ENCODE peak calls at places on chromosomes 11 and 22, in nine cellular contexts. One of them, this sample, is unnamed.

GRCh38 chr11:12232819-12233601 is 122.6 kb downstream of the MICAL2 start:
- DNase-seq in lower leg skin: no peak
- DNase-seq in HCT116: peak; percentile 55
- DNase-seq in breast epithelium: no peak
- DNase-seq in nephron progenitor cell: no peak
- DNase-seq in HepG2: no peak
- DNase-seq in bronchial epithelial cell: peak; percentile 91
- DNase-seq in Calu3: no peak
- DNase-seq in ovary: no peak
- DNase-seq in this sample: peak; percentile 88

GRCh38 chr22:31603081-31603525 is 58.9 kb downstream of the PISD start:
- DNase-seq in lower leg skin: no peak
- DNase-seq in HCT116: no peak
- DNase-seq in breast epithelium: no peak
- DNase-seq in nephron progenitor cell: no peak
- DNase-seq in HepG2: no peak
- DNase-seq in bronchial epithelial cell: no peak
- DNase-seq in Calu3: no peak
- DNase-seq in ovary: no peak
- DNase-seq in this sample: no peak

GRCh38 chr22:28375761-28376534 is 303.7 kb downstream of the TTC28 start:
- DNase-seq in lower leg skin: no peak
- DNase-seq in HCT116: no peak
- DNase-seq in breast epithelium: no peak
- DNase-seq in nephron progenitor cell: no peak
- DNase-seq in HepG2: no peak
- DNase-seq in bronchial epithelial cell: no peak
- DNase-seq in Calu3: no peak
- DNase-seq in ovary: no peak
- DNase-seq in this sample: peak; percentile 52

GRCh38 chr11:128733440-128734115 is 39.7 kb downstream of the FLI1 start:
- DNase-seq in lower leg skin: no peak
- DNase-seq in HCT116: no peak
- DNase-seq in breast epithelium: no peak
- DNase-seq in nephron progenitor cell: no peak
- DNase-seq in HepG2: no peak
- DNase-seq in bronchial epithelial cell: no peak
- DNase-seq in Calu3: no peak
- DNase-seq in ovary: no peak
- DNase-seq in this sample: no peak

GRCh38 chr11:88338223-88338661 is 706 bp upstream of the CTSC start:
- DNase-seq in lower leg skin: peak; percentile 55
- DNase-seq in HCT116: no peak
- DNase-seq in breast epithelium: no peak
- DNase-seq in nephron progenitor cell: peak; percentile 4
- DNase-seq in HepG2: peak; percentile 77
- DNase-seq in bronchial epithelial cell: peak; percentile 84
- DNase-seq in Calu3: peak; percentile 48
- DNase-seq in ovary: peak; percentile 22
- DNase-seq in this sample: no peak

GRCh38 chr11:122655527-122656072 is at the start of gene UBASH3B:
- DNase-seq in lower leg skin: peak; percentile 51
- DNase-seq in HCT116: peak; percentile 71
- DNase-seq in breast epithelium: peak; percentile 59
- DNase-seq in nephron progenitor cell: peak; percentile 78
- DNase-seq in HepG2: peak; percentile 47
- DNase-seq in bronchial epithelial cell: peak; percentile 88
- DNase-seq in Calu3: peak; percentile 80
- DNase-seq in ovary: peak; percentile 62
- DNase-seq in this sample: no peak

GRCh38 chr11:78397398-78397797 is 20.2 kb downstream of the GAB2 start:
- DNase-seq in lower leg skin: no peak
- DNase-seq in HCT116: no peak
- DNase-seq in breast epithelium: no peak
- DNase-seq in nephron progenitor cell: no peak
- DNase-seq in HepG2: no peak
- DNase-seq in bronchial epithelial cell: no peak
- DNase-seq in Calu3: no peak
- DNase-seq in ovary: no peak
- DNase-seq in this sample: no peak

GRCh38 chr11:102620179-102620578 is 5.0 kb downstream of the MMP20 start:
- DNase-seq in lower leg skin: no peak
- DNase-seq in HCT116: no peak
- DNase-seq in breast epithelium: no peak
- DNase-seq in nephron progenitor cell: no peak
- DNase-seq in HepG2: no peak
- DNase-seq in bronchial epithelial cell: no peak
- DNase-seq in Calu3: no peak
- DNase-seq in ovary: no peak
- DNase-seq in this sample: no peak

GRCh38 chr11:118152020-118152551 is 537 bp downstream of the SCN4B start:
- DNase-seq in lower leg skin: no peak
- DNase-seq in HCT116: no peak
- DNase-seq in breast epithelium: no peak
- DNase-seq in nephron progenitor cell: no peak
- DNase-seq in HepG2: no peak
- DNase-seq in bronchial epithelial cell: no peak
- DNase-seq in Calu3: no peak
- DNase-seq in ovary: no peak
- DNase-seq in this sample: no peak

GRCh38 chr11:114026355-114026754 is 33.2 kb upstream of the ZBTB16 start:
- DNase-seq in lower leg skin: no peak
- DNase-seq in HCT116: no peak
- DNase-seq in breast epithelium: no peak
- DNase-seq in nephron progenitor cell: no peak
- DNase-seq in HepG2: peak; percentile 18
- DNase-seq in bronchial epithelial cell: peak; percentile 9
- DNase-seq in Calu3: no peak
- DNase-seq in ovary: no peak
- DNase-seq in this sample: no peak

GRCh38 chr11:32136654-32137053 is 45.8 kb downstream of the RCN1 start:
- DNase-seq in lower leg skin: no peak
- DNase-seq in HCT116: no peak
- DNase-seq in breast epithelium: no peak
- DNase-seq in nephron progenitor cell: no peak
- DNase-seq in HepG2: no peak
- DNase-seq in bronchial epithelial cell: peak; percentile 2
- DNase-seq in Calu3: no peak
- DNase-seq in ovary: no peak
- DNase-seq in this sample: no peak

GRCh38 chr11:103920449-103920848 is 116.0 kb upstream of the DDI1 start:
- DNase-seq in lower leg skin: no peak
- DNase-seq in HCT116: no peak
- DNase-seq in breast epithelium: no peak
- DNase-seq in nephron progenitor cell: no peak
- DNase-seq in HepG2: no peak
- DNase-seq in bronchial epithelial cell: peak; percentile 38
- DNase-seq in Calu3: no peak
- DNase-seq in ovary: no peak
- DNase-seq in this sample: no peak

GRCh38 chr11:65445101-65445603 is 22.6 kb downstream of the NEAT1 start:
- DNase-seq in lower leg skin: no peak
- DNase-seq in HCT116: no peak
- DNase-seq in breast epithelium: no peak
- DNase-seq in nephron progenitor cell: no peak
- DNase-seq in HepG2: no peak
- DNase-seq in bronchial epithelial cell: peak; percentile 49
- DNase-seq in Calu3: no peak
- DNase-seq in ovary: no peak
- DNase-seq in this sample: no peak

GRCh38 chr11:44600739-44601416 is 35.4 kb downstream of the CD82 start:
- DNase-seq in lower leg skin: no peak
- DNase-seq in HCT116: no peak
- DNase-seq in breast epithelium: no peak
- DNase-seq in nephron progenitor cell: peak; percentile 41
- DNase-seq in HepG2: no peak
- DNase-seq in bronchial epithelial cell: no peak
- DNase-seq in Calu3: no peak
- DNase-seq in ovary: no peak
- DNase-seq in this sample: no peak

GRCh38 chr11:60763692-60764369 is 7.2 kb downstream of the MS4A15 start:
- DNase-seq in lower leg skin: no peak
- DNase-seq in HCT116: no peak
- DNase-seq in breast epithelium: no peak
- DNase-seq in nephron progenitor cell: no peak
- DNase-seq in HepG2: no peak
- DNase-seq in bronchial epithelial cell: no peak
- DNase-seq in Calu3: no peak
- DNase-seq in ovary: no peak
- DNase-seq in this sample: no peak
- TF ChIP-seq CTCF in lower leg skin: no peak
- TF ChIP-seq CTCF in HCT116: no peak
- TF ChIP-seq CTCF in breast epithelium: no peak
- TF ChIP-seq CTCF in nephron progenitor cell: no peak
- TF ChIP-seq CTCF in HepG2: no peak
- TF ChIP-seq CTCF in bronchial epithelial cell: no peak
- TF ChIP-seq CTCF in Calu3: no peak
- TF ChIP-seq CTCF in ovary: no peak
- TF ChIP-seq CTCF in this sample: no peak

DNA sequence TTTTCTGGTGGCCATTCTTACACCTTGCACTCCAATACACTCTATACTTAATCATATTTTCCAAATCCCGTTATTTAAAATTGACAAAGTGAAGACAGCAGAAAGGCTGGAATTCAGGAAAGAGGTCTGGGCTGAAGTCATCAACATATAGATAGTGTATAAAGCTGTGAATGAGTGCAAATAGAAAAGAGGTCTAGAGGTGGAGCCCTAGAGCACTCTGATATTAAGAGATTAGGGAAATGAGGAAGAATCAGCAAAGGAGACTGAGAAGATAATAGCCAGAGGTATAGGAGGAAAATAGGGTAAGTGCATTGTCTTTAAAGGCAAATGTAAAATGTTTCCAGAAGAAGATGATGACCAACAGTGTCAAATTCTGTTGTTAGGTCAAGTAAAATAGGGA is 7.9 kb downstream of the CTR9 start:
- DNase-seq in lower leg skin: no peak
- DNase-seq in HCT116: no peak
- DNase-seq in breast epithelium: no peak
- DNase-seq in nephron progenitor cell: no peak
- DNase-seq in HepG2: no peak
- DNase-seq in bronchial epithelial cell: peak; percentile 28
- DNase-seq in Calu3: no peak
- DNase-seq in ovary: no peak
- DNase-seq in this sample: no peak
- TF ChIP-seq CTCF in lower leg skin: no peak
- TF ChIP-seq CTCF in HCT116: peak; percentile 39
- TF ChIP-seq CTCF in breast epithelium: no peak
- TF ChIP-seq CTCF in nephron progenitor cell: no peak
- TF ChIP-seq CTCF in HepG2: no peak
- TF ChIP-seq CTCF in bronchial epithelial cell: peak; percentile 30
- TF ChIP-seq CTCF in Calu3: no peak
- TF ChIP-seq CTCF in ovary: no peak
- TF ChIP-seq CTCF in this sample: peak; percentile 28

DNA sequence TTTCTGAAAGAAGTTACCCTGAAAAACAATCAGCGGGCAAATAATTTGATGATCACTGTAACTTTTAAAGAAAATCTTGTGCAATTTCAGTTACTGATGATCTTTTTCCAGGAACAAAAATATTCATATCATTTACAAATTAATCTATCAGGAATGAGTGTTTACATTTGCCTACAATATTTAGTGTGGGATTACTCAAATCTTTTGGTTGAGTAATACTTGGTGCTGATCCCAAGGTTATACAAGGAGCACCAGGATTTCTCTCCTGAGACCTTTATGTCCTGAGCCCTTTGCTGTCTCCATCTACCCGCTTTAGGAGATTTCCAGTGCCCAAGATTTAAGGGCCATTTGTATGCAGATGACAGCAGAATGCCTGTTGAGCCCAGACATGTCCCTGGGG is 116.1 kb downstream of the ATXN10 start:
- DNase-seq in lower leg skin: no peak
- DNase-seq in HCT116: no peak
- DNase-seq in breast epithelium: no peak
- DNase-seq in nephron progenitor cell: no peak
- DNase-seq in HepG2: no peak
- DNase-seq in bronchial epithelial cell: no peak
- DNase-seq in Calu3: no peak
- DNase-seq in ovary: no peak
- DNase-seq in this sample: no peak
- TF ChIP-seq CTCF in lower leg skin: no peak
- TF ChIP-seq CTCF in HCT116: no peak
- TF ChIP-seq CTCF in breast epithelium: no peak
- TF ChIP-seq CTCF in nephron progenitor cell: no peak
- TF ChIP-seq CTCF in HepG2: no peak
- TF ChIP-seq CTCF in bronchial epithelial cell: no peak
- TF ChIP-seq CTCF in Calu3: no peak
- TF ChIP-seq CTCF in ovary: no peak
- TF ChIP-seq CTCF in this sample: no peak

GRCh38 chr11:109849946-109850345 is 243.2 kb upstream of the ZC3H12C start:
- DNase-seq in lower leg skin: no peak
- DNase-seq in HCT116: no peak
- DNase-seq in breast epithelium: no peak
- DNase-seq in nephron progenitor cell: no peak
- DNase-seq in HepG2: no peak
- DNase-seq in bronchial epithelial cell: no peak
- DNase-seq in Calu3: no peak
- DNase-seq in ovary: no peak
- DNase-seq in this sample: no peak

GRCh38 chr11:109856958-109857357 is 236.2 kb upstream of the ZC3H12C start:
- DNase-seq in lower leg skin: no peak
- DNase-seq in HCT116: no peak
- DNase-seq in breast epithelium: no peak
- DNase-seq in nephron progenitor cell: no peak
- DNase-seq in HepG2: no peak
- DNase-seq in bronchial epithelial cell: no peak
- DNase-seq in Calu3: no peak
- DNase-seq in ovary: no peak
- DNase-seq in this sample: no peak

GRCh38 chr11:109854696-109855095 is 238.5 kb upstream of the ZC3H12C start:
- DNase-seq in lower leg skin: no peak
- DNase-seq in HCT116: no peak
- DNase-seq in breast epithelium: no peak
- DNase-seq in nephron progenitor cell: no peak
- DNase-seq in HepG2: no peak
- DNase-seq in bronchial epithelial cell: no peak
- DNase-seq in Calu3: no peak
- DNase-seq in ovary: no peak
- DNase-seq in this sample: no peak

GRCh38 chr11:109851780-109852390 is 241.3 kb upstream of the ZC3H12C start:
- DNase-seq in lower leg skin: no peak
- DNase-seq in HCT116: no peak
- DNase-seq in breast epithelium: no peak
- DNase-seq in nephron progenitor cell: no peak
- DNase-seq in HepG2: no peak
- DNase-seq in bronchial epithelial cell: peak; percentile 67
- DNase-seq in Calu3: no peak
- DNase-seq in ovary: no peak
- DNase-seq in this sample: no peak

DNA sequence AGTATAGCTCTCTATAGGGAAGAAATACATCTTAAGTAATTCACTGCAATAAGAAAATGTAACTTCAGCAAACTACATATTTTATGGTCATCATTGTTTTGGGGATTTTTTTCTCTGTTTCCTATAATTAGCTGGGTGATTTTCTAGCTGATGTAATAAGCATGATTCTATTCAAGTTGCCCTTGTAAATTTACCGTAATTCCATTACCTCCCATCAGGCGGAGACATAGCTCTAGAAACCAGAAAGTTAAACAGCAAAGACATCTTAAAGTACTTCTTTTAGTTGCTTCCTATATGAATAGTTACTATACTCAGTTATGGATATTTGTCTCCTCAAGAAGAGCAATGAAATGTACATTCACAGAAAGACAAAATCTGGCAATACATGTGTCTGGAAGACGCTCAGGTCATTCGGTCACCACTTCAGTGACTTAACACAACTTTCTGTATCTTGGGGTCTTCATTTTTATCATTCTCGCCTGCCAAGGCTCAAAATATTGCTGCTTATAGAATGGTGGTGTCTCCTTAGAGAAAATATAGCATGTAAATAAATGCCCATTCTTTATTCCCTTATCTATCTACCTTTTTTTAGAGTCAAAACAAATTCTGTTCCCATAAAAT is 239.9 kb upstream of the ZC3H12C start:
- DNase-seq in lower leg skin: no peak
- DNase-seq in HCT116: peak; percentile 79
- DNase-seq in breast epithelium: no peak
- DNase-seq in nephron progenitor cell: peak; percentile 3
- DNase-seq in HepG2: peak; percentile 15
- DNase-seq in bronchial epithelial cell: peak; percentile 83
- DNase-seq in Calu3: peak; percentile 34
- DNase-seq in ovary: no peak
- DNase-seq in this sample: peak; percentile 54
- TF ChIP-seq CTCF in lower leg skin: no peak
- TF ChIP-seq CTCF in HCT116: peak; percentile 79
- TF ChIP-seq CTCF in breast epithelium: no peak
- TF ChIP-seq CTCF in nephron progenitor cell: peak; percentile 64
- TF ChIP-seq CTCF in HepG2: peak; percentile 52
- TF ChIP-seq CTCF in bronchial epithelial cell: peak; percentile 49
- TF ChIP-seq CTCF in Calu3: peak; percentile 23
- TF ChIP-seq CTCF in ovary: no peak
- TF ChIP-seq CTCF in this sample: peak; percentile 78